ENCODE peak calls at places on chromosomes 11 and 22, in nine cellular contexts. C is IMR-90; F is heart right ventricle; G is stromal cell of bone marrow; J is brain microvascular endothelial cell; T is PC-3; W is NCI-H2171; K is fibroblast of villous mesenchyme; P is stimulated activated CD8-positive, alpha-beta memory T cell treated with anti-CD3 and anti-CD28 coated beads, Interleukin-12 subunit alpha, Interleukin-12 subunit beta, amount 100 ng/mL, for 1 hour. U is an unnamed sample.

GRCh38 chr22:33274214-33274828 is 216.1 kb upstream of the SYN3 start:
- DNase-seq in C (no peak), F (no peak), G (no peak), J (no peak), T (no peak), W (peak; percentile 29), K (no peak), P (no peak), U (peak; percentile 26)

GRCh38 chr11:48066881-48067800 is 86.8 kb downstream of the PTPRJ start:
- DNase-seq in C (no peak), F (no peak), G (no peak), J (no peak), T (no peak), W (no peak), K (no peak), P (no peak), U (no peak)

GRCh38 chr11:626475-627272 is at the start of gene SCT:
- DNase-seq in C (no peak), F (no peak), G (no peak), J (no peak), T (no peak), W (no peak), K (no peak), P (no peak), U (no peak)

GRCh38 chr11:64148200-64148916 is 17.6 kb downstream of the MACROD1 start:
- DNase-seq in C (peak; percentile 66), F (peak; percentile 91), G (peak; percentile 31), J (peak; percentile 66), T (peak; percentile 82), W (peak; percentile 80), K (peak; percentile 80), P (peak; percentile 49), U (peak; percentile 81)

GRCh38 chr11:72752088-72752914 is at the start of gene ARAP1:
- DNase-seq in C (peak; percentile 59), F (peak; percentile 69), G (peak; percentile 38), J (peak; percentile 56), T (peak; percentile 92), W (no peak), K (peak; percentile 70), P (peak; percentile 49), U (peak; percentile 76)

GRCh38 chr11:11510939-11511338 is 110.9 kb downstream of the GALNT18 start:
- DNase-seq in C (peak; percentile 17), F (no peak), G (no peak), J (no peak), T (no peak), W (peak; percentile 61), K (no peak), P (no peak), U (peak; percentile 48)

GRCh38 chr11:94305146-94305545 is 766 bp downstream of the IZUMO1R start:
- DNase-seq in C (peak; percentile 52), F (no peak), G (no peak), J (no peak), T (peak; percentile 40), W (no peak), K (peak; percentile 16), P (no peak), U (no peak)

GRCh38 chr11:44268073-44268806 is 41.7 kb downstream of the ALX4 start:
- DNase-seq in C (no peak), F (no peak), G (no peak), J (no peak), T (no peak), W (no peak), K (no peak), P (no peak), U (no peak)

GRCh38 chr11:26688701-26689100 is 33.2 kb downstream of the SLC5A12 start:
- DNase-seq in C (no peak), F (no peak), G (no peak), J (no peak), T (no peak), W (no peak), K (no peak), P (no peak), U (no peak)

GRCh38 chr11:20397281-20397680 is 9.8 kb downstream of the PRMT3 start:
- DNase-seq in C (peak; percentile 57), F (no peak), G (peak; percentile 25), J (peak; percentile 47), T (peak; percentile 55), W (no peak), K (peak; percentile 66), P (no peak), U (no peak)